ENCODE peak calls at places on chromosomes 3 and 15, in six cellular contexts. R is neuronal stem cell, M is H1, N is IMR-90, D is H9, B is mesenchymal stem cell. T is an unnamed sample.

GRCh38 chr15:97745481-97746071 is 214.9 kb upstream of the ARRDC4 start:
- DNase-seq in R (no peak), M (no peak), N (no peak), D (peak), B (peak), T (peak)

GRCh38 chr3:47715928-47716327 is 65.8 kb downstream of the SMARCC1 start:
- DNase-seq in R (no peak), M (no peak), N (peak), D (no peak), B (peak), T (no peak)

GRCh38 chr15:29103825-29104565 is 165.6 kb downstream of the NSMCE3 start:
- DNase-seq in R (peak), M (peak), N (peak), D (peak), B (peak), T (peak)

GRCh38 chr15:94230436-94230885 is 900 bp upstream of the MCTP2 start:
- DNase-seq in R (peak), M (no peak), N (no peak), D (no peak), B (no peak), T (no peak)

GRCh38 chr3:158659454-158660237 is 12.8 kb downstream of the LXN start:
- DNase-seq in R (peak), M (no peak), N (peak), D (peak), B (peak), T (peak)

GRCh38 chr3:31680072-31680870 is 147.5 kb downstream of the STT3B start:
- DNase-seq in R (no peak), M (no peak), N (no peak), D (no peak), B (peak), T (peak)

GRCh38 chr3:112688819-112689218 is 47.9 kb upstream of the CCDC80 start:
- DNase-seq in R (no peak), M (no peak), N (no peak), D (no peak), B (no peak), T (no peak)

GRCh38 chr15:62254137-62254934 is 89.3 kb upstream of the C2CD4B start:
- DNase-seq in R (peak), M (peak), N (peak), D (peak), B (peak), T (peak)

GRCh38 chr3:52649461-52650210 is 36.1 kb downstream of the PBRM1 start:
- DNase-seq in R (no peak), M (no peak), N (peak), D (no peak), B (no peak), T (no peak)

GRCh38 chr3:122082357-122082756 is 27.2 kb downstream of the CD86 start:
- DNase-seq in R (no peak), M (no peak), N (no peak), D (no peak), B (no peak), T (no peak)

GRCh38 chr3:11195721-11196332 is 41.5 kb downstream of the HRH1 start:
- DNase-seq in R (no peak), M (no peak), N (peak), D (peak), B (peak), T (peak)

GRCh38 chr3:171134170-171134569 is 107.7 kb upstream of the SLC2A2 start:
- DNase-seq in R (no peak), M (no peak), N (no peak), D (no peak), B (peak), T (no peak)
- H2BK15ac ChIP-seq in R (no peak), M (no peak), N (no peak), D (no peak), B (no peak), T (no peak)

DNA sequence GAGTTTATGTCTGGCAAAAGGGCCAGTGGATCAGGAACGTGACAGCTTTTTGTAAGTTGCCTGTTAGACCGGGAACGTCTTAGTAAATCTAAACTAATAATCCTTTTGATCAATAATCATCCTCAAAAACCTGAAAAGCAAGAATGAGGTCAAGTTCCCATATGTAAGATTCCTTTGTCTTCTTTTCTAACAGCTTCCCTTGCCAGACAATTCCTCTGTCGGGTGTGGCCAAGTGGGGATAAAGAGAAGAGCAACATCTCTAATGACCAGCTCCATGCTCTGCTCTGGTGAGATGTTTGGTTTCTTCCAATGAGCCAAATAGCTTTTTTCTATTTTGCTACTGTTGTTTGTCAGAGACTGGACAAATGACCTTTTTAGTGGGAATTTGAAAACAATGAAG is 19.8 kb downstream of the FANCD2OS start:
- DNase-seq in R (no peak), M (no peak), N (no peak), D (no peak), B (no peak), T (no peak)
- H2BK15ac ChIP-seq in R (no peak), M (no peak), N (no peak), D (no peak), B (no peak), T (no peak)

DNA sequence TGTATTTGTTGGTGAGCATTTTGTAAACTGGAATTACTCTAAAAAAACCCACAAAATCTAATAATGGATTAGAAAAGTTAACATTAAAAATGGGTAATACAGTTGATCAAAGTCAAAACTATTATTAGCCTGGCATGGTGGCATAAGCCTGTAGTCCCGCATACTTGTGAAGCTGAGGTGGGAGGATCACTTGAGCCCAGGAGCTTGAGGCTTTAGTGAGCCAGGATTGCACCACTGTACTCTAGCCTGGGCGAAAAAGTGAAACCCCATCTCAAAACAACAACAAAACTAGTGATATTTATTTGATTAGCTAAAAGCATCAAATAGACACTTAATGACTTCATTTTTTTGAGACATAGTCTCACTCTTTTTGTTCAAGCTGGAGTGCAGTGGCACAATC is 3.6 kb downstream of the SNX1 start:
- DNase-seq in R (no peak), M (no peak), N (no peak), D (no peak), B (no peak), T (no peak)
- H2BK15ac ChIP-seq in R (no peak), M (no peak), N (no peak), D (no peak), B (no peak), T (no peak)

DNA sequence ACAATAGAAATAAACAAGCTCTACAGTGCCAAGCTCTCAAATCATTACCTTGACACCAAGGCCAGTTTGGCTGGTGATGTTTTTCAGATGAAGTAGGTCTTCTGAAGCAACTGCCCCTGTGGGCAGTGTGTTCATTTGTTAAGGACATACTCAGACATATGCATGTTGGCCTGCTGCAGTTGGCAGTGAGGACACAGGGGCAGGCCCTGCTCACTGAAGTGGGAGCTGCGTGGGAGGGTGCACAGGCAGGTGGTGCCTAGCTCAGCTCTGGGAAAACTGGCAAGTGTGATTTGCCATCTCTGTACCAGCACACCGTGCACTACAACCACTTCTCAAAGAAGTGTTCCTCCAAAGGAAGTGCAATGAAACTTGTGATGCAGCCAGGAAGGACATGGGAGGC is 28.5 kb upstream of the SNRK start:
- DNase-seq in R (no peak), M (no peak), N (no peak), D (no peak), B (no peak), T (no peak)
- H2BK15ac ChIP-seq in R (no peak), M (no peak), N (no peak), D (no peak), B (no peak), T (no peak)

GRCh38 chr3:143924522-143925381 is 46.9 kb upstream of the DIPK2A start:
- DNase-seq in R (no peak), M (no peak), N (no peak), D (no peak), B (no peak), T (no peak)
- H2BK15ac ChIP-seq in R (no peak), M (no peak), N (no peak), D (no peak), B (no peak), T (no peak)

GRCh38 chr3:4841783-4842440 is 137.3 kb upstream of the BHLHE40 start:
- DNase-seq in R (no peak), M (no peak), N (peak), D (no peak), B (peak), T (no peak)
- H2BK15ac ChIP-seq in R (no peak), M (no peak), N (no peak), D (no peak), B (no peak), T (no peak)

GRCh38 chr3:72651498-72651897 is 196.7 kb downstream of the SHQ1 start:
- DNase-seq in R (no peak), M (no peak), N (no peak), D (no peak), B (no peak), T (no peak)
- H2BK15ac ChIP-seq in R (no peak), M (peak), N (no peak), D (no peak), B (no peak), T (no peak)

GRCh38 chr3:129246636-129247035 is 2.8 kb upstream of the COPG1 start:
- DNase-seq in R (no peak), M (no peak), N (no peak), D (no peak), B (no peak), T (no peak)
- H2BK15ac ChIP-seq in R (no peak), M (no peak), N (no peak), D (no peak), B (no peak), T (no peak)

GRCh38 chr3:45739944-45740343 is 50.7 kb downstream of the SACM1L start:
- DNase-seq in R (no peak), M (no peak), N (no peak), D (no peak), B (no peak), T (peak)
- H2BK15ac ChIP-seq in R (no peak), M (no peak), N (no peak), D (no peak), B (no peak), T (no peak)

DNA sequence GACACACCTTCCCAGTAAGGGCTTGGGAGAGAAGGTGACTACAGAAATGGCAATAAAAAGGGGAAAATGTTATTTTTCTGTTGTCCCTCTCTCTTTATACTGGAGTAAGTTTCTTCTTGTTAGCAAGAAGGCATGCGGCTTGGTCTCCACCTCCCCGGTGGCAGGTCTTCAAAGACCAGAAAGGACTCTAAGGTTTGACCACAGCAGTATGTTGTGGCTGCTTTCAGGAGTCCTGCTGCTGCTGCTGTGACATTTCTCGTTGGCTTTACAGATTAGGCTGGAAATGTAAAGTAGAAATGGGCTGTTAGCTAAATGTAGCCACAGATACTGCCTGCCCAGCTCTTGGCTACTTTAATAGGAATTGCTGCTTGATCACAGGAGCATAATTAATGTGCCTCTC is 175.8 kb upstream of the ZBTB20 start:
- DNase-seq in R (no peak), M (no peak), N (no peak), D (no peak), B (no peak), T (no peak)
- H2BK15ac ChIP-seq in R (no peak), M (no peak), N (no peak), D (no peak), B (no peak), T (no peak)